ENCODE peak calls at places on chromosomes 11 and 22, in ten cellular contexts. One of them, this sample, is unnamed.

GRCh38 chr22:17964647-17965046 is 59.7 kb downstream of the MICAL3 start:
- DNase-seq in heart right ventricle: no peak
- DNase-seq in PC-3: no peak
- DNase-seq in CD4-positive, CD25-positive, alpha-beta regulatory T cell: no peak
- DNase-seq in uterus: no peak
- DNase-seq in keratinocyte: no peak
- DNase-seq in Peyer's patch: no peak
- DNase-seq in colonic mucosa: no peak
- DNase-seq in GM23338: no peak
- DNase-seq in breast epithelium: no peak
- DNase-seq in this sample: no peak

GRCh38 chr11:18203723-18204122 is 31.1 kb downstream of the MRGPRX4 start:
- DNase-seq in keratinocyte: no peak
- DNase-seq in CD4-positive, CD25-positive, alpha-beta regulatory T cell: peak; percentile 25
- DNase-seq in GM23338: peak; percentile 89
- DNase-seq in breast epithelium: no peak
- DNase-seq in colonic mucosa: no peak
- DNase-seq in Peyer's patch: no peak
- DNase-seq in uterus: no peak
- DNase-seq in heart right ventricle: no peak
- DNase-seq in PC-3: peak; percentile 12
- DNase-seq in this sample: no peak

GRCh38 chr11:17547051-17547577 is at the start of gene OTOG:
- DNase-seq in CD4-positive, CD25-positive, alpha-beta regulatory T cell: no peak
- DNase-seq in keratinocyte: no peak
- DNase-seq in breast epithelium: no peak
- DNase-seq in Peyer's patch: no peak
- DNase-seq in uterus: no peak
- DNase-seq in PC-3: peak; percentile 10
- DNase-seq in colonic mucosa: no peak
- DNase-seq in heart right ventricle: no peak
- DNase-seq in GM23338: peak; percentile 95
- DNase-seq in this sample: no peak

GRCh38 chr11:107970049-107970448 is 38.6 kb upstream of the CUL5 start:
- DNase-seq in GM23338: peak; percentile 22
- DNase-seq in keratinocyte: no peak
- DNase-seq in CD4-positive, CD25-positive, alpha-beta regulatory T cell: no peak
- DNase-seq in Peyer's patch: no peak
- DNase-seq in breast epithelium: no peak
- DNase-seq in colonic mucosa: no peak
- DNase-seq in PC-3: no peak
- DNase-seq in uterus: no peak
- DNase-seq in heart right ventricle: no peak
- DNase-seq in this sample: no peak

GRCh38 chr11:12534549-12534948 is 139.7 kb upstream of the TEAD1 start:
- DNase-seq in colonic mucosa: no peak
- DNase-seq in breast epithelium: no peak
- DNase-seq in Peyer's patch: no peak
- DNase-seq in heart right ventricle: no peak
- DNase-seq in uterus: no peak
- DNase-seq in PC-3: no peak
- DNase-seq in GM23338: no peak
- DNase-seq in keratinocyte: no peak
- DNase-seq in CD4-positive, CD25-positive, alpha-beta regulatory T cell: no peak
- DNase-seq in this sample: no peak

GRCh38 chr22:25754527-25755202 is 12.7 kb downstream of the MYO18B start:
- DNase-seq in breast epithelium: no peak
- DNase-seq in colonic mucosa: no peak
- DNase-seq in heart right ventricle: peak; percentile 82
- DNase-seq in uterus: peak; percentile 82
- DNase-seq in PC-3: no peak
- DNase-seq in Peyer's patch: no peak
- DNase-seq in GM23338: no peak
- DNase-seq in CD4-positive, CD25-positive, alpha-beta regulatory T cell: no peak
- DNase-seq in keratinocyte: no peak
- DNase-seq in this sample: no peak

GRCh38 chr22:27637604-27638003 is 164.0 kb downstream of the MN1 start:
- DNase-seq in PC-3: peak; percentile 16
- DNase-seq in GM23338: no peak
- DNase-seq in heart right ventricle: no peak
- DNase-seq in colonic mucosa: no peak
- DNase-seq in CD4-positive, CD25-positive, alpha-beta regulatory T cell: no peak
- DNase-seq in breast epithelium: no peak
- DNase-seq in uterus: no peak
- DNase-seq in keratinocyte: no peak
- DNase-seq in Peyer's patch: no peak
- DNase-seq in this sample: no peak

GRCh38 chr11:73240190-73240781 is 22.2 kb downstream of the P2RY2 start:
- DNase-seq in CD4-positive, CD25-positive, alpha-beta regulatory T cell: no peak
- DNase-seq in heart right ventricle: peak; percentile 87
- DNase-seq in uterus: peak; percentile 30
- DNase-seq in GM23338: no peak
- DNase-seq in colonic mucosa: no peak
- DNase-seq in Peyer's patch: peak; percentile 42
- DNase-seq in breast epithelium: no peak
- DNase-seq in keratinocyte: no peak
- DNase-seq in PC-3: no peak
- DNase-seq in this sample: no peak

GRCh38 chr11:12122083-12122482 is 11.7 kb downstream of the MICAL2 start:
- DNase-seq in keratinocyte: no peak
- DNase-seq in GM23338: peak; percentile 82
- DNase-seq in breast epithelium: no peak
- DNase-seq in heart right ventricle: no peak
- DNase-seq in uterus: no peak
- DNase-seq in PC-3: peak; percentile 43
- DNase-seq in colonic mucosa: no peak
- DNase-seq in CD4-positive, CD25-positive, alpha-beta regulatory T cell: no peak
- DNase-seq in Peyer's patch: no peak
- DNase-seq in this sample: peak; percentile 56

GRCh38 chr11:2366733-2367132 is 10.4 kb upstream of the CD81 start:
- DNase-seq in heart right ventricle: no peak
- DNase-seq in keratinocyte: no peak
- DNase-seq in colonic mucosa: no peak
- DNase-seq in breast epithelium: no peak
- DNase-seq in GM23338: no peak
- DNase-seq in CD4-positive, CD25-positive, alpha-beta regulatory T cell: no peak
- DNase-seq in PC-3: no peak
- DNase-seq in uterus: no peak
- DNase-seq in Peyer's patch: no peak
- DNase-seq in this sample: no peak
- H3K27ac ChIP-seq in heart right ventricle: no peak overlapping the region
- H3K27ac ChIP-seq in keratinocyte: no peak overlapping the region
- H3K27ac ChIP-seq in colonic mucosa: no peak overlapping the region
- H3K27ac ChIP-seq in breast epithelium: peak overlapping the region; percentile 19
- H3K27ac ChIP-seq in GM23338: no peak overlapping the region
- H3K27ac ChIP-seq in CD4-positive, CD25-positive, alpha-beta regulatory T cell: no peak overlapping the region
- H3K27ac ChIP-seq in PC-3: no peak overlapping the region
- H3K27ac ChIP-seq in uterus: no peak overlapping the region
- H3K27ac ChIP-seq in Peyer's patch: no peak overlapping the region
- H3K27ac ChIP-seq in this sample: no peak overlapping the region

GRCh38 chr11:119743041-119743440 is 14.0 kb upstream of the NECTIN1 start:
- DNase-seq in GM23338: no peak
- DNase-seq in uterus: no peak
- DNase-seq in colonic mucosa: peak; percentile 77
- DNase-seq in breast epithelium: no peak
- DNase-seq in CD4-positive, CD25-positive, alpha-beta regulatory T cell: no peak
- DNase-seq in PC-3: no peak
- DNase-seq in heart right ventricle: no peak
- DNase-seq in keratinocyte: no peak
- DNase-seq in Peyer's patch: peak; percentile 75
- DNase-seq in this sample: no peak

GRCh38 chr11:119739021-119739703 is 10.2 kb upstream of the NECTIN1 start:
- DNase-seq in Peyer's patch: peak; percentile 71
- DNase-seq in CD4-positive, CD25-positive, alpha-beta regulatory T cell: no peak
- DNase-seq in keratinocyte: no peak
- DNase-seq in GM23338: no peak
- DNase-seq in PC-3: no peak
- DNase-seq in uterus: peak; percentile 31
- DNase-seq in heart right ventricle: no peak
- DNase-seq in colonic mucosa: peak; percentile 83
- DNase-seq in breast epithelium: no peak
- DNase-seq in this sample: no peak

GRCh38 chr11:119742263-119742861 is 13.4 kb upstream of the NECTIN1 start:
- DNase-seq in breast epithelium: no peak
- DNase-seq in colonic mucosa: peak; percentile 62
- DNase-seq in Peyer's patch: no peak
- DNase-seq in keratinocyte: no peak
- DNase-seq in PC-3: no peak
- DNase-seq in GM23338: peak; percentile 87
- DNase-seq in CD4-positive, CD25-positive, alpha-beta regulatory T cell: no peak
- DNase-seq in heart right ventricle: no peak
- DNase-seq in uterus: peak; percentile 32
- DNase-seq in this sample: no peak

GRCh38 chr11:119739975-119740374 is 11.0 kb upstream of the NECTIN1 start:
- DNase-seq in colonic mucosa: peak; percentile 88
- DNase-seq in CD4-positive, CD25-positive, alpha-beta regulatory T cell: no peak
- DNase-seq in Peyer's patch: peak; percentile 84
- DNase-seq in breast epithelium: no peak
- DNase-seq in heart right ventricle: no peak
- DNase-seq in GM23338: no peak
- DNase-seq in PC-3: no peak
- DNase-seq in keratinocyte: no peak
- DNase-seq in uterus: no peak
- DNase-seq in this sample: no peak

GRCh38 chr11:119741369-119742262 is 12.6 kb upstream of the NECTIN1 start:
- DNase-seq in keratinocyte: no peak
- DNase-seq in PC-3: peak; percentile 60
- DNase-seq in Peyer's patch: peak; percentile 82
- DNase-seq in colonic mucosa: peak; percentile 82
- DNase-seq in heart right ventricle: peak; percentile 73
- DNase-seq in CD4-positive, CD25-positive, alpha-beta regulatory T cell: peak; percentile 20
- DNase-seq in breast epithelium: no peak
- DNase-seq in uterus: no peak
- DNase-seq in GM23338: peak; percentile 80
- DNase-seq in this sample: peak; percentile 74
- H3K4me1 ChIP-seq in keratinocyte: no peaks in the 10 kb centered on the region
- H3K4me1 ChIP-seq in PC-3: no peaks in the 10 kb centered on the region
- H3K4me1 ChIP-seq in Peyer's patch: peaks cover 54% of the 10 kb centered on the region
- H3K4me1 ChIP-seq in colonic mucosa: peaks cover 12% of the 10 kb centered on the region
- H3K4me1 ChIP-seq in heart right ventricle: peaks cover 14% of the 10 kb centered on the region
- H3K4me1 ChIP-seq in CD4-positive, CD25-positive, alpha-beta regulatory T cell: peaks cover 6% of the 10 kb centered on the region
- H3K4me1 ChIP-seq in breast epithelium: no peaks in the 10 kb centered on the region
- H3K4me1 ChIP-seq in uterus: no peaks in the 10 kb centered on the region
- H3K4me1 ChIP-seq in GM23338: peaks cover 8% of the 10 kb centered on the region
- H3K4me1 ChIP-seq in this sample: peaks cover 12% of the 10 kb centered on the region

DNA sequence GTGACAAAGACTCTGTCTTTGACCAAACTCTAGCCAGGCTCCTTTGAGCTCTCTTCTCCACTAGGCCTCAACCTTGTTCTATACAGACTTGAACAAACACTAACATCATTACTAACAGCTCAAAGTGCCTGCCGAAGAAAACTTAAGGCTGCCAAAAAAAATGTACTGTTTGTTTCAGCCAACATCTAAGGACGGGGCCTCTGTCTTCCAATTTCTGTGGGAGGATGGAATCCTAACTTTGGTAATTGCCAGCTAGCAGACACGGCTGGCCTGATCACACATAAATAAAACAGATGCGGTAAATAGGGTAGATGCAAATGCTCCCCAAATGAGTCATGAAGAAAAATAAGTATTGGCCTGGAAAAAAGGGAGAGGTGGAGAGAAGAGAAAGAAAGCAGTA is 394.3 kb downstream of the TMEM135 start:
- DNase-seq in breast epithelium: no peak
- DNase-seq in PC-3: no peak
- DNase-seq in uterus: peak; percentile 29
- DNase-seq in GM23338: no peak
- DNase-seq in colonic mucosa: no peak
- DNase-seq in Peyer's patch: no peak
- DNase-seq in CD4-positive, CD25-positive, alpha-beta regulatory T cell: no peak
- DNase-seq in heart right ventricle: no peak
- DNase-seq in keratinocyte: no peak
- DNase-seq in this sample: no peak
- H3K4me3 ChIP-seq in breast epithelium: no peak overlapping the region
- H3K4me3 ChIP-seq in PC-3: no peak overlapping the region
- H3K4me3 ChIP-seq in uterus: no peak overlapping the region
- H3K4me3 ChIP-seq in GM23338: no peak overlapping the region
- H3K4me3 ChIP-seq in colonic mucosa: no peak overlapping the region
- H3K4me3 ChIP-seq in Peyer's patch: no peak overlapping the region
- H3K4me3 ChIP-seq in CD4-positive, CD25-positive, alpha-beta regulatory T cell: no peak overlapping the region
- H3K4me3 ChIP-seq in heart right ventricle: no peak overlapping the region
- H3K4me3 ChIP-seq in keratinocyte: no peak overlapping the region
- H3K4me3 ChIP-seq in this sample: no peak overlapping the region

GRCh38 chr11:69967484-69967883 is 110.6 kb upstream of the ANO1 start:
- DNase-seq in keratinocyte: no peak
- DNase-seq in breast epithelium: no peak
- DNase-seq in colonic mucosa: no peak
- DNase-seq in GM23338: no peak
- DNase-seq in CD4-positive, CD25-positive, alpha-beta regulatory T cell: no peak
- DNase-seq in Peyer's patch: no peak
- DNase-seq in heart right ventricle: no peak
- DNase-seq in uterus: no peak
- DNase-seq in PC-3: peak; percentile 42
- DNase-seq in this sample: no peak
- H3K27ac ChIP-seq in keratinocyte: no peak overlapping the region
- H3K27ac ChIP-seq in breast epithelium: peak overlapping the region; percentile 35
- H3K27ac ChIP-seq in colonic mucosa: no peak overlapping the region
- H3K27ac ChIP-seq in GM23338: no peak overlapping the region
- H3K27ac ChIP-seq in CD4-positive, CD25-positive, alpha-beta regulatory T cell: no peak overlapping the region
- H3K27ac ChIP-seq in Peyer's patch: no peak overlapping the region
- H3K27ac ChIP-seq in heart right ventricle: no peak overlapping the region
- H3K27ac ChIP-seq in uterus: no peak overlapping the region
- H3K27ac ChIP-seq in PC-3: no peak overlapping the region
- H3K27ac ChIP-seq in this sample: peak overlapping the region; percentile 65

DNA sequence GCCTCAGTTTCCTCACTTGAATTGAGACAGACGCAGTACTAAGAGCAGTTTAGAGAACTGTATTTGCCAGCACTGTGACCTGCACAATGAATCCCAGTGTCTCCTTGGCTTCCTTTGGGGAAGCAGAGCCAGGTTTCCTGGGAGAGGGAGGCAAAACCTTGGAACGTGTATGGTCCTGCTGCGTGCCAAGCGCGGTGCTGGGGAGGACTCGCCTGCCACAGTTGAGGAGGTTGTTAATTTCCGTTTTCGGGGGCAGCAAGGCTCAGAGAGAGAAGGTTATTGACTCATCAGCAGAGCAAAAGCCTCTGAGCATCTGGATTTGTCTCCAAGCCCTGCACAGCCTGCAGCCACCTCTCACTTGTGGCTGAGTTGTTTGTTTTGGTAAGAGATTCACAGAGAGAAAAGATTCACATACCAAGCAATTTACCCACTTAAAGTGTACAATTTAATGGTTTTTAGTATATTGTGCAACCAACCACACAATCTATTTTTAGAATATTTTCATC is 10.8 kb downstream of the SYT12 start:
- DNase-seq in uterus: peak; percentile 69
- DNase-seq in colonic mucosa: no peak
- DNase-seq in Peyer's patch: no peak
- DNase-seq in keratinocyte: peak; percentile 61
- DNase-seq in CD4-positive, CD25-positive, alpha-beta regulatory T cell: no peak
- DNase-seq in GM23338: no peak
- DNase-seq in PC-3: peak; percentile 35
- DNase-seq in heart right ventricle: no peak
- DNase-seq in breast epithelium: peak; percentile 85
- DNase-seq in this sample: no peak
- H3K4me1 ChIP-seq in uterus: no peaks in the 10 kb centered on the region
- H3K4me1 ChIP-seq in colonic mucosa: no peaks in the 10 kb centered on the region
- H3K4me1 ChIP-seq in Peyer's patch: peaks cover 9% of the 10 kb centered on the region
- H3K4me1 ChIP-seq in keratinocyte: peaks cover 35% of the 10 kb centered on the region
- H3K4me1 ChIP-seq in CD4-positive, CD25-positive, alpha-beta regulatory T cell: no peaks in the 10 kb centered on the region
- H3K4me1 ChIP-seq in GM23338: peaks cover 6% of the 10 kb centered on the region
- H3K4me1 ChIP-seq in PC-3: peaks cover 34% of the 10 kb centered on the region
- H3K4me1 ChIP-seq in heart right ventricle: no peaks in the 10 kb centered on the region
- H3K4me1 ChIP-seq in breast epithelium: peaks cover 6% of the 10 kb centered on the region
- H3K4me1 ChIP-seq in this sample: no peaks in the 10 kb centered on the region